ENCODE peak calls at places on chromosomes 7 and 10, in six cellular contexts. One of them, this sample, is unnamed.

GRCh38 chr10:4227581-4227980 is 442.6 kb upstream of the KLF6 start:
- DNase-seq in neural progenitor cell: no peak
- DNase-seq in GM06990: no peak
- DNase-seq in ovary: no peak
- DNase-seq in Peyer's patch: no peak
- DNase-seq in AG09319: no peak
- DNase-seq in this sample: no peak

GRCh38 chr10:84499846-84500245 is 171.5 kb downstream of the CCSER2 start:
- DNase-seq in AG09319: no peak
- DNase-seq in GM06990: no peak
- DNase-seq in ovary: no peak
- DNase-seq in neural progenitor cell: peak
- DNase-seq in Peyer's patch: no peak
- DNase-seq in this sample: no peak

GRCh38 chr10:22481687-22482539 is 136.6 kb downstream of the SPAG6 start:
- DNase-seq in Peyer's patch: no peak
- DNase-seq in neural progenitor cell: no peak
- DNase-seq in ovary: no peak
- DNase-seq in AG09319: no peak
- DNase-seq in GM06990: no peak
- DNase-seq in this sample: no peak

GRCh38 chr10:86349474-86349873 is 17.1 kb downstream of the GRID1 start:
- DNase-seq in Peyer's patch: no peak
- DNase-seq in neural progenitor cell: peak
- DNase-seq in GM06990: no peak
- DNase-seq in AG09319: no peak
- DNase-seq in ovary: no peak
- DNase-seq in this sample: no peak

GRCh38 chr10:24331457-24331856 is 122.5 kb downstream of the KIAA1217 start:
- DNase-seq in Peyer's patch: no peak
- DNase-seq in neural progenitor cell: no peak
- DNase-seq in ovary: peak
- DNase-seq in GM06990: no peak
- DNase-seq in AG09319: no peak
- DNase-seq in this sample: no peak

GRCh38 chr10:97543025-97543546 is 29.5 kb upstream of the ANKRD2 start:
- DNase-seq in neural progenitor cell: no peak
- DNase-seq in ovary: peak
- DNase-seq in AG09319: peak
- DNase-seq in Peyer's patch: no peak
- DNase-seq in GM06990: no peak
- DNase-seq in this sample: no peak

GRCh38 chr7:75866497-75867389 is 12.1 kb upstream of the RHBDD2 start:
- DNase-seq in Peyer's patch: peak
- DNase-seq in ovary: peak
- DNase-seq in neural progenitor cell: peak
- DNase-seq in GM06990: peak
- DNase-seq in AG09319: peak
- DNase-seq in this sample: no peak

GRCh38 chr10:71302874-71303568 is 16.0 kb upstream of the SLC29A3 start:
- DNase-seq in GM06990: no peak
- DNase-seq in AG09319: peak
- DNase-seq in ovary: no peak
- DNase-seq in neural progenitor cell: peak
- DNase-seq in Peyer's patch: no peak
- DNase-seq in this sample: no peak

GRCh38 chr7:102018876-102019275 is 201.4 kb downstream of the CUX1 start:
- DNase-seq in ovary: no peak
- DNase-seq in neural progenitor cell: no peak
- DNase-seq in AG09319: no peak
- DNase-seq in Peyer's patch: peak
- DNase-seq in GM06990: no peak
- DNase-seq in this sample: no peak

GRCh38 chr7:157211710-157212109 is 73.0 kb downstream of the UBE3C start:
- DNase-seq in ovary: no peak
- DNase-seq in AG09319: no peak
- DNase-seq in GM06990: no peak
- DNase-seq in neural progenitor cell: no peak
- DNase-seq in Peyer's patch: no peak
- DNase-seq in this sample: no peak

GRCh38 chr10:88385601-88386203 is 197.4 kb downstream of the RNLS start:
- DNase-seq in GM06990: peak
- DNase-seq in neural progenitor cell: no peak
- DNase-seq in AG09319: no peak
- DNase-seq in ovary: peak
- DNase-seq in Peyer's patch: peak
- DNase-seq in this sample: no peak

GRCh38 chr7:26688388-26688787 is 176.0 kb downstream of the SKAP2 start:
- DNase-seq in Peyer's patch: no peak
- DNase-seq in neural progenitor cell: no peak
- DNase-seq in GM06990: no peak
- DNase-seq in ovary: no peak
- DNase-seq in AG09319: no peak
- DNase-seq in this sample: no peak

GRCh38 chr10:103707956-103708626 is 147.3 kb downstream of the SH3PXD2A start:
- DNase-seq in GM06990: no peak
- DNase-seq in Peyer's patch: no peak
- DNase-seq in AG09319: no peak
- DNase-seq in neural progenitor cell: no peak
- DNase-seq in ovary: no peak
- DNase-seq in this sample: no peak

GRCh38 chr7:81150951-81151361 is 232.1 kb upstream of the SEMA3C start:
- DNase-seq in neural progenitor cell: peak
- DNase-seq in Peyer's patch: no peak
- DNase-seq in ovary: no peak
- DNase-seq in AG09319: no peak
- DNase-seq in GM06990: no peak
- DNase-seq in this sample: no peak

GRCh38 chr7:85220651-85221050 is 33.8 kb upstream of the SEMA3D start:
- DNase-seq in ovary: no peak
- DNase-seq in GM06990: no peak
- DNase-seq in Peyer's patch: no peak
- DNase-seq in neural progenitor cell: no peak
- DNase-seq in AG09319: no peak
- DNase-seq in this sample: no peak

GRCh38 chr7:34454381-34454780 is 203.6 kb upstream of the NPSR1 start:
- DNase-seq in AG09319: no peak
- DNase-seq in Peyer's patch: no peak
- DNase-seq in GM06990: no peak
- DNase-seq in neural progenitor cell: no peak
- DNase-seq in ovary: no peak
- DNase-seq in this sample: no peak

GRCh38 chr10:99394256-99394655 is 36.2 kb downstream of the GOT1 start:
- DNase-seq in GM06990: no peak
- DNase-seq in AG09319: no peak
- DNase-seq in neural progenitor cell: no peak
- DNase-seq in Peyer's patch: no peak
- DNase-seq in ovary: no peak
- DNase-seq in this sample: no peak

GRCh38 chr10:79116363-79116762 is 47.6 kb downstream of the ZMIZ1 start:
- DNase-seq in AG09319: no peak
- DNase-seq in ovary: no peak
- DNase-seq in GM06990: no peak
- DNase-seq in neural progenitor cell: no peak
- DNase-seq in Peyer's patch: no peak
- DNase-seq in this sample: no peak

GRCh38 chr7:33770581-33770980 is 134.8 kb upstream of the BMPER start:
- DNase-seq in neural progenitor cell: no peak
- DNase-seq in GM06990: no peak
- DNase-seq in AG09319: no peak
- DNase-seq in ovary: no peak
- DNase-seq in Peyer's patch: no peak
- DNase-seq in this sample: no peak

GRCh38 chr7:123769371-123769770 is 20.6 kb upstream of the WASL start:
- DNase-seq in Peyer's patch: no peak
- DNase-seq in neural progenitor cell: no peak
- DNase-seq in GM06990: no peak
- DNase-seq in ovary: peak
- DNase-seq in AG09319: no peak
- DNase-seq in this sample: no peak

GRCh38 chr10:1187151-1187854 is 131.1 kb downstream of the WDR37 start:
- DNase-seq in ovary: no peak
- DNase-seq in AG09319: no peak
- DNase-seq in neural progenitor cell: no peak
- DNase-seq in GM06990: no peak
- DNase-seq in Peyer's patch: peak
- DNase-seq in this sample: peak

GRCh38 chr7:155437836-155438235 is 20.1 kb upstream of the EN2 start:
- DNase-seq in ovary: no peak
- DNase-seq in AG09319: no peak
- DNase-seq in neural progenitor cell: no peak
- DNase-seq in GM06990: no peak
- DNase-seq in Peyer's patch: peak
- DNase-seq in this sample: no peak

GRCh38 chr10:22245567-22245966 is 27.8 kb upstream of the EBLN1 start:
- DNase-seq in ovary: no peak
- DNase-seq in Peyer's patch: no peak
- DNase-seq in neural progenitor cell: peak
- DNase-seq in GM06990: no peak
- DNase-seq in AG09319: no peak
- DNase-seq in this sample: no peak

GRCh38 chr10:83142074-83142563 is 997.2 kb upstream of the GHITM start:
- DNase-seq in AG09319: no peak
- DNase-seq in Peyer's patch: no peak
- DNase-seq in neural progenitor cell: no peak
- DNase-seq in GM06990: no peak
- DNase-seq in ovary: no peak
- DNase-seq in this sample: no peak

GRCh38 chr10:80199828-80200227 is 5.5 kb downstream of the ANXA11 start:
- DNase-seq in AG09319: peak
- DNase-seq in neural progenitor cell: no peak
- DNase-seq in GM06990: no peak
- DNase-seq in ovary: no peak
- DNase-seq in Peyer's patch: no peak
- DNase-seq in this sample: no peak
- TF ChIP-seq CTCF in AG09319: peak
- TF ChIP-seq CTCF in neural progenitor cell: no peak
- TF ChIP-seq CTCF in GM06990: no peak
- TF ChIP-seq CTCF in ovary: no peak
- TF ChIP-seq CTCF in Peyer's patch: peak
- TF ChIP-seq CTCF in this sample: no peak

GRCh38 chr7:92425311-92425947 is 21.9 kb upstream of the GATAD1 start:
- DNase-seq in neural progenitor cell: peak
- DNase-seq in Peyer's patch: no peak
- DNase-seq in ovary: no peak
- DNase-seq in AG09319: no peak
- DNase-seq in GM06990: no peak
- DNase-seq in this sample: no peak
- TF ChIP-seq CTCF in neural progenitor cell: no peak
- TF ChIP-seq CTCF in Peyer's patch: no peak
- TF ChIP-seq CTCF in ovary: no peak
- TF ChIP-seq CTCF in AG09319: no peak
- TF ChIP-seq CTCF in GM06990: no peak
- TF ChIP-seq CTCF in this sample: no peak

DNA sequence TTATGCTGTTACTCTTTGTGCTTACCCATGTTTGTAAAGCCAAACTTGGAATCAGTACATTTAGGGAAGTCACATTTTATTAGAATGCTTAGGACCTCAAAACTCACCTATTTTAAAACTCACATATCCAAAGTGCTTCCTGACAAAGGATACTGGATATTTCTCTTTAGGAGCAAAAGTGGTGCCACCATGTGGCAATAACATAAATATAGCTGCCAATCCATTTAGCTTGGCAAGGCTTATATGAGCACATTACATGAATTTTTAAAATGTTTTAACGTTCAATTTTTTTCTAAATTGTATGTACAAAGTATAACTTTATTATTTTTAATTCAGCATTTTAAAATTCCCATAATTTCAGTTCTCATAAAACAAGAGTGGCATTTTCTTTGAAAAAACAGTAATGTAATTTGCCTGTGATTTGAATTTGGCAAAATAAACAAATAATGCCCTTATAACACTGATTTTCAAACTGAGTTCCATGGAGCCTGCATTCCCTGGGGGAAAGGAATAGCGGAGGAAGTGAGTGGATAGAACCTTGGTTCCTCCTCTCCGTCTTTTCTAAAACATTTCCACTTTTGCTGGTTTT is 75.4 kb downstream of the HDAC9 start:
- DNase-seq in Peyer's patch: no peak
- DNase-seq in GM06990: no peak
- DNase-seq in neural progenitor cell: peak
- DNase-seq in ovary: no peak
- DNase-seq in AG09319: peak
- DNase-seq in this sample: no peak
- TF ChIP-seq CTCF in Peyer's patch: peak
- TF ChIP-seq CTCF in GM06990: peak
- TF ChIP-seq CTCF in neural progenitor cell: peak
- TF ChIP-seq CTCF in ovary: no peak
- TF ChIP-seq CTCF in AG09319: peak
- TF ChIP-seq CTCF in this sample: no peak

GRCh38 chr10:69883256-69883655 is 81.5 kb downstream of the COL13A1 start:
- DNase-seq in ovary: no peak
- DNase-seq in Peyer's patch: no peak
- DNase-seq in GM06990: no peak
- DNase-seq in AG09319: no peak
- DNase-seq in neural progenitor cell: no peak
- DNase-seq in this sample: no peak

GRCh38 chr10:69883680-69884375 is 82.1 kb downstream of the COL13A1 start:
- DNase-seq in GM06990: no peak
- DNase-seq in AG09319: no peak
- DNase-seq in Peyer's patch: no peak
- DNase-seq in neural progenitor cell: no peak
- DNase-seq in ovary: no peak
- DNase-seq in this sample: no peak

GRCh38 chr10:69888882-69889584 is 87.3 kb downstream of the COL13A1 start:
- DNase-seq in neural progenitor cell: no peak
- DNase-seq in Peyer's patch: peak
- DNase-seq in ovary: no peak
- DNase-seq in GM06990: no peak
- DNase-seq in AG09319: no peak
- DNase-seq in this sample: no peak

GRCh38 chr10:69884686-69885085 is 83.0 kb downstream of the COL13A1 start:
- DNase-seq in neural progenitor cell: no peak
- DNase-seq in AG09319: no peak
- DNase-seq in GM06990: no peak
- DNase-seq in ovary: no peak
- DNase-seq in Peyer's patch: no peak
- DNase-seq in this sample: no peak

DNA sequence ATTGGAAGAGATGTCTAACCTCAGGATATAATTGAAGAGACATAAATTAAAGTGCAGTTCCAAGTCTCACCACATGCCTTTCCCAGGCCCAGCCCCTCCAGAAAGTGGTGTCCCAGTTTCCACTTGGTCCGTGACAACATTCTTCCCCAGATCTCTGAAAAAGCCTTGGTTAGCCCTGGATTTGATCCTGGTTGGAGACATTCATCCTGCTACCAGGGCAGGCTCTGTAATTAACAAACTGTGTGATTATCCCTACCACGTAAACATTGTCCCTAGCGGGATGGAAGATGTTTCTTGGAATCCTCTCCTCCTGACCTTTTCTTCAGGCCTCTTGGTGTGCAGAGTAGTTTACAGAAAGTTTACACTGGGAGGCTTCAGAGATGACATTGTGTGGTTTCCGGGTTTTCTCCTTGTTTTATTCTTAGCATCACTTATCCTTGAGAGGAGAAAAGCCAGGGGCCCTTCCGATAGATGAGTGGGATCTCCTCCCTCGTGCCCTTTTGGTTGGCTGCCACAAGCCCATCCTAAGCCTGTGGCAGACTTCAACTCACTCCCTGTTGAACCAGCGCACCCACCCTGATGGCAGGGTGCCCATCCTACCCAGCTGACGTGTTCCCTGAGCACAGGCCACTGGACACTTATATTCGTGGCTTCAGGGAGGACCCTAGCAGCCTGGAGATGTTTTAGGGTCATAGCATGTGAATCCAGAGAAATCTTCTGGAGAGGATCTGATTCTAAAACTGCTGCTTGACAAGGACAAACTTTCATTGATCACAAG is 83.9 kb downstream of the COL13A1 start:
- DNase-seq in neural progenitor cell: no peak
- DNase-seq in AG09319: no peak
- DNase-seq in Peyer's patch: no peak
- DNase-seq in ovary: no peak
- DNase-seq in GM06990: no peak
- DNase-seq in this sample: no peak
- TF ChIP-seq CTCF in neural progenitor cell: peak
- TF ChIP-seq CTCF in AG09319: peak
- TF ChIP-seq CTCF in Peyer's patch: peak
- TF ChIP-seq CTCF in ovary: no peak
- TF ChIP-seq CTCF in GM06990: peak
- TF ChIP-seq CTCF in this sample: peak

This sample was measured in mesothelial cell of epicardium.